ENCODE peak calls at places on chromosomes 4 and X, in seven cellular contexts. One of them, this sample, is unnamed.

GRCh38 chr4:133565379-133565778 is 416.3 kb downstream of the PCDH10 start:
- DNase-seq in SK-N-SH: no peak
- DNase-seq in HCT116: no peak
- DNase-seq in HepG2: no peak
- DNase-seq in K562: no peak
- DNase-seq in GM12878: no peak
- DNase-seq in H1: no peak
- DNase-seq in this sample: peak

GRCh38 chr4:13640149-13640671 is 12.7 kb upstream of the BOD1L1 start:
- DNase-seq in GM12878: no peak
- DNase-seq in HCT116: no peak
- DNase-seq in K562: no peak
- DNase-seq in HepG2: no peak
- DNase-seq in H1: peak
- DNase-seq in SK-N-SH: no peak
- DNase-seq in this sample: no peak

GRCh38 chr4:71338846-71339593 is at the start of gene SLC4A4:
- DNase-seq in HCT116: no peak
- DNase-seq in GM12878: peak
- DNase-seq in HepG2: no peak
- DNase-seq in H1: no peak
- DNase-seq in SK-N-SH: no peak
- DNase-seq in K562: no peak
- DNase-seq in this sample: no peak

GRCh38 chrX:11100281-11101035 is 10.7 kb upstream of the HCCS start:
- DNase-seq in SK-N-SH: peak
- DNase-seq in H1: no peak
- DNase-seq in GM12878: no peak
- DNase-seq in K562: no peak
- DNase-seq in HCT116: no peak
- DNase-seq in HepG2: peak
- DNase-seq in this sample: peak

GRCh38 chr4:184942447-184943425 is 75.6 kb upstream of the HELT start:
- DNase-seq in HCT116: no peak
- DNase-seq in H1: no peak
- DNase-seq in GM12878: no peak
- DNase-seq in SK-N-SH: no peak
- DNase-seq in K562: no peak
- DNase-seq in HepG2: no peak
- DNase-seq in this sample: peak

GRCh38 chr4:108044951-108045686 is 55.4 kb downstream of the HADH start:
- DNase-seq in SK-N-SH: no peak
- DNase-seq in HepG2: no peak
- DNase-seq in K562: no peak
- DNase-seq in H1: no peak
- DNase-seq in HCT116: no peak
- DNase-seq in GM12878: no peak
- DNase-seq in this sample: no peak

GRCh38 chr4:140078366-140078765 is 75.6 kb downstream of the MAML3 start:
- DNase-seq in H1: no peak
- DNase-seq in HepG2: no peak
- DNase-seq in SK-N-SH: no peak
- DNase-seq in HCT116: no peak
- DNase-seq in K562: no peak
- DNase-seq in GM12878: no peak
- DNase-seq in this sample: no peak

GRCh38 chr4:173217727-173218126 is 49.1 kb downstream of the GALNT7 start:
- DNase-seq in SK-N-SH: no peak
- DNase-seq in GM12878: no peak
- DNase-seq in K562: peak
- DNase-seq in HCT116: no peak
- DNase-seq in H1: no peak
- DNase-seq in HepG2: no peak
- DNase-seq in this sample: no peak

GRCh38 chr4:89572224-89572858 is 264.6 kb downstream of the SNCA start:
- DNase-seq in HCT116: no peak
- DNase-seq in HepG2: no peak
- DNase-seq in SK-N-SH: no peak
- DNase-seq in GM12878: no peak
- DNase-seq in K562: no peak
- DNase-seq in H1: no peak
- DNase-seq in this sample: peak

GRCh38 chrX:1545776-1546408 is 8.9 kb upstream of the P2RY8 start:
- DNase-seq in GM12878: no peak
- DNase-seq in K562: no peak
- DNase-seq in SK-N-SH: no peak
- DNase-seq in HepG2: no peak
- DNase-seq in H1: no peak
- DNase-seq in HCT116: no peak
- DNase-seq in this sample: no peak

GRCh38 chr4:46934731-46935130 is 25.7 kb upstream of the COX7B2 start:
- DNase-seq in HepG2: peak
- DNase-seq in H1: no peak
- DNase-seq in GM12878: no peak
- DNase-seq in SK-N-SH: no peak
- DNase-seq in HCT116: no peak
- DNase-seq in K562: no peak
- DNase-seq in this sample: no peak

GRCh38 chr4:54085284-54085683 is 14.7 kb upstream of the GSX2 start:
- DNase-seq in K562: no peak
- DNase-seq in HepG2: peak
- DNase-seq in HCT116: no peak
- DNase-seq in H1: no peak
- DNase-seq in GM12878: no peak
- DNase-seq in SK-N-SH: no peak
- DNase-seq in this sample: no peak

GRCh38 chr4:3226467-3226866 is 22.5 kb upstream of the MSANTD1 start:
- DNase-seq in HCT116: no peak
- DNase-seq in HepG2: no peak
- DNase-seq in GM12878: no peak
- DNase-seq in K562: no peak
- DNase-seq in H1: no peak
- DNase-seq in SK-N-SH: no peak
- DNase-seq in this sample: no peak

GRCh38 chr4:6768539-6768905 is 14.0 kb upstream of the KIAA0232 start:
- DNase-seq in K562: no peak
- DNase-seq in HCT116: no peak
- DNase-seq in HepG2: no peak
- DNase-seq in GM12878: no peak
- DNase-seq in H1: no peak
- DNase-seq in SK-N-SH: no peak
- DNase-seq in this sample: no peak

GRCh38 chr4:170691168-170691567 is 601.4 kb upstream of the AADAT start:
- DNase-seq in H1: no peak
- DNase-seq in HCT116: no peak
- DNase-seq in HepG2: no peak
- DNase-seq in GM12878: no peak
- DNase-seq in SK-N-SH: no peak
- DNase-seq in K562: no peak
- DNase-seq in this sample: no peak

GRCh38 chrX:9379697-9380551 is 84.9 kb upstream of the TBL1X start:
- DNase-seq in SK-N-SH: no peak
- DNase-seq in GM12878: no peak
- DNase-seq in H1: no peak
- DNase-seq in K562: no peak
- DNase-seq in HepG2: peak
- DNase-seq in HCT116: peak
- DNase-seq in this sample: no peak

GRCh38 chr4:20847124-20847747 is 147.0 kb downstream of the PACRGL start:
- DNase-seq in K562: no peak
- DNase-seq in H1: no peak
- DNase-seq in SK-N-SH: no peak
- DNase-seq in HCT116: no peak
- DNase-seq in HepG2: no peak
- DNase-seq in GM12878: no peak
- DNase-seq in this sample: no peak

GRCh38 chr4:19438228-19438627 is 813.5 kb upstream of the SLIT2 start:
- DNase-seq in H1: no peak
- DNase-seq in HepG2: no peak
- DNase-seq in K562: no peak
- DNase-seq in SK-N-SH: no peak
- DNase-seq in GM12878: no peak
- DNase-seq in HCT116: no peak
- DNase-seq in this sample: no peak

GRCh38 chr4:39023059-39023458 is 9.2 kb downstream of the TMEM156 start:
- DNase-seq in HCT116: no peak
- DNase-seq in K562: no peak
- DNase-seq in HepG2: no peak
- DNase-seq in SK-N-SH: no peak
- DNase-seq in GM12878: no peak
- DNase-seq in H1: no peak
- DNase-seq in this sample: no peak

GRCh38 chr4:153521995-153522799 is 56.0 kb downstream of the TMEM131L start:
- DNase-seq in HepG2: no peak
- DNase-seq in GM12878: peak
- DNase-seq in SK-N-SH: no peak
- DNase-seq in K562: no peak
- DNase-seq in H1: no peak
- DNase-seq in HCT116: no peak
- DNase-seq in this sample: no peak

GRCh38 chrX:49915352-49916222 is 6.8 kb upstream of the CLCN5 start:
- DNase-seq in SK-N-SH: peak
- DNase-seq in HCT116: peak
- DNase-seq in HepG2: peak
- DNase-seq in GM12878: no peak
- DNase-seq in K562: peak
- DNase-seq in H1: no peak
- DNase-seq in this sample: peak

GRCh38 chr4:109912706-109913621 is at the start of gene EGF:
- DNase-seq in HepG2: no peak
- DNase-seq in SK-N-SH: no peak
- DNase-seq in HCT116: no peak
- DNase-seq in GM12878: no peak
- DNase-seq in H1: no peak
- DNase-seq in K562: peak
- DNase-seq in this sample: peak
- TF ChIP-seq JUND in HepG2: no peak
- TF ChIP-seq JUND in SK-N-SH: no peak
- TF ChIP-seq JUND in HCT116: no peak
- TF ChIP-seq JUND in GM12878: no peak
- TF ChIP-seq JUND in H1: no peak
- TF ChIP-seq JUND in K562: peak
- TF ChIP-seq JUND in this sample: no peak

GRCh38 chr4:126957555-126958440 is 675.0 kb upstream of the INTU start:
- DNase-seq in SK-N-SH: no peak
- DNase-seq in K562: no peak
- DNase-seq in HCT116: no peak
- DNase-seq in H1: no peak
- DNase-seq in HepG2: no peak
- DNase-seq in GM12878: no peak
- DNase-seq in this sample: peak

GRCh38 chr4:126956192-126956897 is 676.4 kb upstream of the INTU start:
- DNase-seq in K562: peak
- DNase-seq in SK-N-SH: no peak
- DNase-seq in HepG2: no peak
- DNase-seq in H1: no peak
- DNase-seq in HCT116: no peak
- DNase-seq in GM12878: no peak
- DNase-seq in this sample: no peak

GRCh38 chr4:126955292-126956191 is 677.2 kb upstream of the INTU start:
- DNase-seq in SK-N-SH: peak
- DNase-seq in GM12878: no peak
- DNase-seq in H1: no peak
- DNase-seq in HCT116: no peak
- DNase-seq in HepG2: no peak
- DNase-seq in K562: peak
- DNase-seq in this sample: no peak

GRCh38 chr4:126960760-126961159 is 672.0 kb upstream of the INTU start:
- DNase-seq in GM12878: no peak
- DNase-seq in H1: no peak
- DNase-seq in HepG2: no peak
- DNase-seq in HCT116: no peak
- DNase-seq in SK-N-SH: no peak
- DNase-seq in K562: no peak
- DNase-seq in this sample: no peak

GRCh38 chr4:126958482-126958881 is 674.3 kb upstream of the INTU start:
- DNase-seq in HepG2: no peak
- DNase-seq in SK-N-SH: no peak
- DNase-seq in HCT116: no peak
- DNase-seq in H1: no peak
- DNase-seq in K562: no peak
- DNase-seq in GM12878: no peak
- DNase-seq in this sample: no peak
- TF ChIP-seq JUND in HepG2: no peak
- TF ChIP-seq JUND in SK-N-SH: no peak
- TF ChIP-seq JUND in HCT116: no peak
- TF ChIP-seq JUND in H1: no peak
- TF ChIP-seq JUND in K562: no peak
- TF ChIP-seq JUND in GM12878: no peak
- TF ChIP-seq JUND in this sample: no peak

DNA sequence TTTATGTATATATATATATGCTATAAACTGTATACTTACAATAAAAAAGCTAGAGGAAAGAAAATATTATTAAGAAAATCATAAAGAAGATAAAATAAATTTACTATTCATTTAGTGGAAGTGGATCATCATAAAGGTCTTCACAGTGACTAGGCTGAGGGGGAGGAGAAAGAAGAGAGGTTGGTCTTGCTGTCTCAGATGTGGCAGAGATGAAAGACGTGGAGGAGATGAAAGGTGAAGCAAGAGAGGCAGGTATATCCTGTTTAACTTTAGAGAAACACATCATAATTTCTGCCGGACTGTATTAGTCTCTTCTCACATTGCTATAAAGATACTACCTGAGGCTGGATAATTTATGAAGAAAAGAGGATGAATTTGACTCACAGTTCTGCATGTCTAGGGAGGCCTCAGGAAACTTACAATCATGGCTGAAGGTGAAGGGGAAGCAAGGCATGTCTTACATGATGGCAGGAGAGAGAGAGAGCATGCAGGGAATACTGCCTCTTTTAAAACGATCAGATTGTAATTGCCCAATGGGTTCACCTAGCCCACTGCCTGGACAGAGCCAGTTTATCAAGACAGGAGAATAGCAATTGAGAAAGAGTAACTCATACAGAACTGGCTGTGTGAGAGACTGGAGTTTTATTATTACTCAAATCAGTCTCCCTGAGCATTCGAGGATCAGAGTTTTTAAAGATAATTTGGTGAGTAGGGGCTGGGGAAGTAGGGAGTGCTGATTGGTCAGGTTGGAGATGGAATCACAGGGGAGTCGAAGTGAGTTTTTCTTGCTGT is 22.1 kb upstream of the RRAGB start:
- DNase-seq in HCT116: no peak
- DNase-seq in K562: no peak
- DNase-seq in HepG2: no peak
- DNase-seq in SK-N-SH: no peak
- DNase-seq in H1: no peak
- DNase-seq in GM12878: no peak
- DNase-seq in this sample: no peak
- TF ChIP-seq JUND in HCT116: no peak
- TF ChIP-seq JUND in K562: no peak
- TF ChIP-seq JUND in HepG2: no peak
- TF ChIP-seq JUND in SK-N-SH: no peak
- TF ChIP-seq JUND in H1: no peak
- TF ChIP-seq JUND in GM12878: no peak
- TF ChIP-seq JUND in this sample: no peak

DNA sequence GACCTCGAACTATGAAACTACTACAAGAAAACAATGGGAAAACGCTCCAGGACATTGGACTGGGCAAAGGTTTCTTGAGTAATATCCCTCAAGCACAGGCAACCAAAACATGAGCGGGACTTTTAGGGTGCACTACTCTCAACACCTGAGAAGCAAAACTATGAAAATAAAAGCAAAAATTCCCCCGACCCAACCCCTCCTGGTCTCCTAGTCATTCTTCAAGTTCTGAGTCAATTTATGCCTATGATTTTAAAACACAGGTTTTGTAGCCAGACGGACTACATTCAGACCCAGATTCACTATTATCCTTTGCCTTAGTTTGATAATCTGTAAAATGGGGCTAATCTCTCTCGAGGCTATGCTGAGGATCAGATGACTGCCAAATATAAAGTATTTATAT is 97.0 kb downstream of the SOWAHB start:
- DNase-seq in HepG2: no peak
- DNase-seq in GM12878: peak
- DNase-seq in H1: no peak
- DNase-seq in K562: no peak
- DNase-seq in SK-N-SH: no peak
- DNase-seq in HCT116: no peak
- DNase-seq in this sample: no peak
- TF ChIP-seq JUND in HepG2: no peak
- TF ChIP-seq JUND in GM12878: no peak
- TF ChIP-seq JUND in H1: no peak
- TF ChIP-seq JUND in K562: no peak
- TF ChIP-seq JUND in SK-N-SH: no peak
- TF ChIP-seq JUND in HCT116: no peak
- TF ChIP-seq JUND in this sample: no peak